ENCODE peak calls at places on chromosomes 5 and 9, in six cellular contexts. M, A, N, C, E and Z are unnamed samples.

GRCh38 chr5:77397686-77398300 is 94.3 kb downstream of the WDR41 start:
- DNase-seq in A (no peak), C (no peak), N (no peak), E (no peak), M (no peak), Z (no peak)

GRCh38 chr5:159178978-159179377 is 30.4 kb downstream of the RNF145 start:
- DNase-seq in M (no peak), E (no peak), A (no peak), N (no peak), C (no peak), Z (no peak)

GRCh38 chr5:56078675-56079500 is 84.1 kb upstream of the IL6ST start:
- DNase-seq in N (no peak), E (no peak), A (no peak), C (no peak), M (no peak), Z (no peak)

GRCh38 chr5:29902859-29903258 is 1290.6 kb upstream of the CDH6 start:
- DNase-seq in C (no peak), A (no peak), M (no peak), E (no peak), N (no peak), Z (no peak)

GRCh38 chr9:110648698-110649097 is 19.9 kb upstream of the MUSK start:
- DNase-seq in E (no peak), C (no peak), N (no peak), A (no peak), M (no peak), Z (no peak)

GRCh38 chr5:112921031-112921832 is 795 bp downstream of the REEP5 start:
- DNase-seq in C (no peak), N (no peak), M (peak), A (peak), E (peak), Z (peak)

GRCh38 chr9:128685022-128685332 is 4.0 kb upstream of the SET start:
- DNase-seq in N (no peak), E (no peak), A (no peak), M (no peak), C (no peak), Z (no peak)

GRCh38 chr5:149419532-149420485 is 40.7 kb upstream of the IL17B start:
- DNase-seq in M (no peak), E (no peak), C (no peak), A (no peak), N (no peak), Z (no peak)

GRCh38 chr9:99154356-99154755 is 49.4 kb downstream of the TGFBR1 start:
- DNase-seq in A (no peak), M (no peak), C (no peak), N (no peak), E (no peak), Z (no peak)

GRCh38 chr5:140108093-140109049 is 5.5 kb upstream of the PURA start:
- DNase-seq in N (no peak), C (no peak), A (peak), M (no peak), E (peak), Z (no peak)

GRCh38 chr9:99870126-99870525 is 36.3 kb upstream of the STX17 start:
- DNase-seq in M (no peak), E (no peak), N (no peak), C (no peak), A (no peak), Z (no peak)

GRCh38 chr5:178826216-178826615 is 33.5 kb upstream of the ZNF354B start:
- DNase-seq in N (no peak), M (no peak), A (no peak), E (peak), C (no peak), Z (no peak)

GRCh38 chr9:96020822-96021615 is 145.5 kb downstream of the ERCC6L2 start:
- DNase-seq in A (peak), E (peak), M (no peak), C (no peak), N (no peak), Z (no peak)

GRCh38 chr5:61053937-61054336 is 108.3 kb downstream of the SMIM15 start:
- DNase-seq in E (no peak), M (no peak), N (no peak), C (no peak), A (no peak), Z (no peak)

GRCh38 chr9:103804077-103804735 is 289.9 kb upstream of the SMC2 start:
- DNase-seq in M (no peak), C (no peak), A (no peak), N (no peak), E (no peak), Z (no peak)

GRCh38 chr9:37582548-37583157 is 6.5 kb upstream of the FBXO10 start:
- DNase-seq in M (no peak), C (no peak), N (no peak), A (no peak), E (no peak), Z (no peak)

GRCh38 chr9:99181621-99182020 is 40.1 kb downstream of the ALG2 start:
- DNase-seq in A (no peak), N (no peak), E (no peak), M (no peak), C (no peak), Z (no peak)

GRCh38 chr9:4375424-4376195 is 75.7 kb upstream of the GLIS3 start:
- DNase-seq in A (no peak), M (no peak), C (no peak), N (no peak), E (no peak), Z (no peak)

GRCh38 chr5:153159611-153160010 is 330.9 kb upstream of the GRIA1 start:
- DNase-seq in N (no peak), A (no peak), M (no peak), C (no peak), E (no peak), Z (no peak)

GRCh38 chr9:2466703-2467102 is 154.9 kb upstream of the VLDLR start:
- DNase-seq in E (no peak), A (no peak), N (no peak), C (no peak), M (no peak), Z (no peak)

GRCh38 chr9:8329561-8330283 is 530.1 kb upstream of the DMAC1 start:
- DNase-seq in A (no peak), N (no peak), M (no peak), E (peak), C (no peak), Z (no peak)